ENCODE peak calls at places on chromosome 9, in ten cellular contexts. D is IMR-90, G is GM12878, C is stomach, B is heart left ventricle, R is spleen, W is endothelial cell of umbilical vein, I is sigmoid colon, A is suprapubic skin, H is uterus. Y is an unnamed sample.

GRCh38 chr9:642014-642413 is 199.5 kb upstream of the DMRT1 start:
- DNase-seq in D (no peak), G (no peak), B (no peak), R (no peak), W (peak; percentile 60), A (no peak), H (no peak), I (no peak), C (no peak), Y (no peak)

GRCh38 chr9:117725426-117725887 is 21.3 kb downstream of the TLR4 start:
- DNase-seq in A (no peak), H (no peak), W (no peak), B (no peak), R (no peak), G (no peak), C (no peak), I (no peak), D (no peak), Y (no peak)

GRCh38 chr9:119634036-119634435 is 264.8 kb upstream of the BRINP1 start:
- DNase-seq in R (no peak), C (no peak), G (no peak), A (no peak), D (no peak), B (no peak), W (no peak), I (no peak), H (no peak), Y (no peak)

GRCh38 chr9:104682642-104683041 is 11.7 kb upstream of the OR13D1 start:
- DNase-seq in C (no peak), I (no peak), W (peak; percentile 60), A (no peak), R (no peak), D (peak; percentile 51), B (no peak), H (no peak), G (peak; percentile 7), Y (no peak)

GRCh38 chr9:124839612-124840299 is 13.5 kb upstream of the WDR38 start:
- DNase-seq in H (no peak), D (peak; percentile 30), G (no peak), I (no peak), C (no peak), A (no peak), B (no peak), R (no peak), W (peak; percentile 62), Y (no peak)

GRCh38 chr9:128118472-128118857 is 9.1 kb downstream of the PTGES2 start:
- DNase-seq in D (no peak), B (no peak), R (peak; percentile 19), A (no peak), H (peak; percentile 6), I (peak; percentile 30), W (no peak), G (no peak), C (no peak), Y (no peak)

GRCh38 chr9:127360829-127361228 is 36.1 kb upstream of the SLC2A8 start:
- DNase-seq in R (no peak), B (no peak), I (no peak), W (no peak), D (peak; percentile 20), A (peak; percentile 57), G (no peak), H (peak; percentile 37), C (peak; percentile 20), Y (no peak)

GRCh38 chr9:96663506-96664120 is 8.5 kb upstream of the PRXL2C start:
- DNase-seq in A (no peak), G (no peak), R (no peak), C (no peak), I (no peak), B (no peak), D (peak; percentile 45), H (no peak), W (no peak), Y (no peak)

GRCh38 chr9:98848450-98849149 is 41.1 kb downstream of the GALNT12 start:
- DNase-seq in G (peak; percentile 23), H (peak; percentile 88), W (peak; percentile 80), I (peak; percentile 97), C (peak; percentile 93), D (peak; percentile 98), R (peak; percentile 94), A (peak; percentile 95), B (peak; percentile 88), Y (no peak)

GRCh38 chr9:20650750-20651299 is 28.5 kb upstream of the MLLT3 start:
- DNase-seq in A (no peak), B (no peak), G (no peak), C (no peak), W (no peak), I (no peak), R (no peak), H (no peak), D (no peak), Y (no peak)

GRCh38 chr9:134899818-134900325 is 17.8 kb downstream of the FCN1 start:
- DNase-seq in H (no peak), D (no peak), B (no peak), G (no peak), W (no peak), C (no peak), R (no peak), I (no peak), A (no peak), Y (peak; percentile 55)

GRCh38 chr9:86767373-86767772 is 179.9 kb downstream of the GAS1 start:
- DNase-seq in A (no peak), I (no peak), G (no peak), B (no peak), C (no peak), D (no peak), W (no peak), H (no peak), R (no peak), Y (no peak)

GRCh38 chr9:86176468-86176867 is 77.1 kb upstream of the GOLM1 start:
- DNase-seq in H (no peak), R (no peak), W (no peak), G (no peak), D (no peak), B (no peak), C (no peak), A (no peak), I (no peak), Y (no peak)

GRCh38 chr9:14524881-14525515 is 168.2 kb downstream of the ZDHHC21 start:
- DNase-seq in H (no peak), D (no peak), G (no peak), W (no peak), I (no peak), A (no peak), R (no peak), C (no peak), B (no peak), Y (no peak)

GRCh38 chr9:26292943-26293342 is 599.7 kb downstream of the CAAP1 start:
- DNase-seq in B (no peak), R (no peak), H (no peak), C (no peak), D (peak; percentile 52), A (no peak), G (no peak), I (no peak), W (no peak), Y (no peak)

GRCh38 chr9:89841456-89841855 is 236.6 kb downstream of the GADD45G start:
- DNase-seq in B (no peak), H (no peak), I (no peak), G (no peak), D (no peak), A (no peak), W (no peak), R (peak; percentile 59), C (no peak), Y (peak; percentile 64)

GRCh38 chr9:76373173-76373771 is 21.0 kb downstream of the RFK start:
- DNase-seq in I (peak; percentile 85), R (no peak), W (no peak), G (no peak), D (peak; percentile 80), C (peak; percentile 85), A (no peak), B (peak; percentile 42), H (peak; percentile 61), Y (no peak)

DNA sequence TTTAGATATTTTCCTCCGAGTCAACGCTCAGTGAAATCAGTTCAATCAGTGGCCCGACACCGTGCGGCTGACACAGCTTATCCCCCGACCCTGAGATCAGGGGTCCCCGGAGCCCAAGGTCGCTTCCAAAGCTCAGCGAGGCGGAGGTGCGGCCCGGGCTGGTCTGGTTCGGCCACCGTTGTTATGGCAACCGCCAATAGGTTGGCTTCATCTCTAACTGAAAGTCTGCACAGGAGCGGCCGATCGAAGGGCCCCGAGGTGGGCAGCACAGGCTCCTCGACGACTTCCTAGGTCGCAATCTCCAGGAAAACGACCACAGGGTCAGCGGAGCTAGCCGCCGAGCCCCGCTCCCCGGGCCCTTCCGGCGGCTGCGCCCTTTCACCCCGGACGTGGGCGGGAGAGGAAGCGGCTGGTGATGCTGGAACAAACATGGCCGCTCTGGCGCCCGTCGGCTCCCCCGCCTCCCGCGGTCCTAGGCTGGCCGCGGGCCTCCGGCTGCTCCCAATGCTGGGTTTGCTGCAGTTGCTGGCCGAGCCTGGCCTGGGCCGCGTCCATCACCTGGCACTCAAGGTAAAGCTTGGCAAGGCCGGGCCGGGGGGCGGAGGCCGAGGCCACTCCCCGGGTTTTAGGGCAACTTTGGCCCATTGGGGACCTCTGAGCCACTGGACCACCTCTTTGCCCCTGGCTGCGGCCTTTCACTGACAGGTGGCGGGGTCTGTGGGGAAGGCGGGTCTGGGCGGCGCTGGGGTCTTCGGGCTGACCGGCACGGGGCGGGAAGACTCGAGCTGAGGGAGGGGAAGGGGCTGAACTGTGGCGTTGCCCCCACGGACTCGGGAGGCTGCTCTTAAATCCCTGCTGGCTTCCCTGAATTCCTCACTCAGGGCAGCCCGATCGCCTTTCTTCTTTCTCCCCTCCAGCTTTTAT is at the start of gene GPR107:
- DNase-seq in I (peak; percentile 88), W (peak; percentile 78), D (peak; percentile 57), G (no peak), R (peak; percentile 97), A (peak; percentile 85), B (peak; percentile 87), C (peak; percentile 75), H (peak; percentile 82), Y (peak; percentile 94)
- TF ChIP-seq POLR2A in I (peak; percentile 83), W (peak; percentile 92), D (peak; percentile 84), G (peak; percentile 85), R (no peak), A (peak; percentile 81), B (peak; percentile 80), C (no peak), H (peak; percentile 69), Y (peak; percentile 78)

GRCh38 chr9:136829412-136829811 is 12.9 kb upstream of the AJM1 start:
- DNase-seq in D (no peak), I (no peak), A (no peak), G (no peak), B (no peak), W (no peak), C (no peak), R (peak; percentile 57), H (no peak), Y (no peak)
- H3K36me3 ChIP-seq in D (peaks cover 67% of the 10 kb centered on the region), I (peaks cover 61% of the 10 kb centered on the region), A (peaks cover 92% of the 10 kb centered on the region), G (peaks cover 11% of the 10 kb centered on the region), B (peaks cover 70% of the 10 kb centered on the region), W (peaks cover 11% of the 10 kb centered on the region), C (peaks cover 96% of the 10 kb centered on the region), R (peaks cover 81% of the 10 kb centered on the region), H (no peaks in the 10 kb centered on the region), Y (peaks cover 97% of the 10 kb centered on the region)

GRCh38 chr9:129513282-129513681 is 107.6 kb downstream of the C9orf50 start:
- DNase-seq in W (no peak), A (no peak), I (peak; percentile 2), H (no peak), C (no peak), G (no peak), D (no peak), B (no peak), R (no peak), Y (no peak)
- H3K9me3 ChIP-seq in W (no peaks in the 10 kb centered on the region), A (peaks cover 6% of the 10 kb centered on the region), I (peaks cover 7% of the 10 kb centered on the region), H (no peaks in the 10 kb centered on the region), C (peaks cover 39% of the 10 kb centered on the region), G (peaks cover 10% of the 10 kb centered on the region), D (peaks cover 55% of the 10 kb centered on the region), B (no peaks in the 10 kb centered on the region), R (peaks cover 3% of the 10 kb centered on the region), Y (no peaks in the 10 kb centered on the region)

GRCh38 chr9:93594041-93594756 is 17.8 kb downstream of the PHF2 start:
- DNase-seq in C (no peak), H (no peak), I (no peak), B (no peak), G (no peak), W (no peak), D (no peak), R (peak; percentile 72), A (peak; percentile 74), Y (no peak)
- TF ChIP-seq POLR2A in C (no peak), H (no peak), I (no peak), B (no peak), G (no peak), W (no peak), D (no peak), R (no peak), A (no peak), Y (no peak)